ENCODE peak calls at places on chromosome 10, in four cellular contexts. L, T, N and I are unnamed samples.

GRCh38 chr10:22670796-22671195 is 43.6 kb downstream of the PIP4K2A start:
- DNase-seq in L (no peak), T (no peak), N (peak), I (no peak)

GRCh38 chr10:102770108-102770482 is 26.3 kb downstream of the WBP1L start:
- DNase-seq in L (no peak), T (no peak), N (no peak), I (no peak)

GRCh38 chr10:13087986-13088618 is 11.9 kb upstream of the OPTN start:
- DNase-seq in L (no peak), T (no peak), N (peak), I (no peak)

GRCh38 chr10:8758029-8758428 is 703.5 kb downstream of the GATA3 start:
- DNase-seq in L (no peak), T (no peak), N (no peak), I (no peak)

GRCh38 chr10:106957825-106958581 is 206.5 kb downstream of the SORCS1 start:
- DNase-seq in L (no peak), T (no peak), N (no peak), I (no peak)

GRCh38 chr10:13560597-13560996 is 26.2 kb upstream of the PRPF18 start:
- DNase-seq in L (no peak), T (no peak), N (peak), I (no peak)

GRCh38 chr10:22345301-22346086 is at the start of gene SPAG6:
- DNase-seq in L (peak), T (no peak), N (no peak), I (no peak)

GRCh38 chr10:74174533-74174932 is 23.5 kb downstream of the ADK start:
- DNase-seq in L (peak), T (no peak), N (no peak), I (no peak)

GRCh38 chr10:4812952-4813351 is 13.1 kb upstream of the AKR1E2 start:
- DNase-seq in L (peak), T (peak), N (peak), I (no peak)

GRCh38 chr10:125049216-125049903 is 107.4 kb downstream of the ZRANB1 start:
- DNase-seq in L (no peak), T (peak), N (no peak), I (no peak)

GRCh38 chr10:42976353-42977031 is 100.4 kb upstream of the RET start:
- DNase-seq in L (no peak), T (no peak), N (no peak), I (no peak)

GRCh38 chr10:97788552-97789442 is 17.0 kb upstream of the SFRP5 start:
- DNase-seq in L (peak), T (no peak), N (no peak), I (no peak)

GRCh38 chr10:80540136-80540535 is 2.4 kb downstream of the SH2D4B start:
- DNase-seq in L (no peak), T (no peak), N (no peak), I (no peak)

GRCh38 chr10:44878704-44879530 is 32.2 kb upstream of the TMEM72 start:
- DNase-seq in L (peak), T (peak), N (peak), I (peak)

GRCh38 chr10:119531067-119531466 is 11.5 kb downstream of the RGS10 start:
- DNase-seq in L (no peak), T (no peak), N (peak), I (no peak)
- H3K27ac ChIP-seq in L (no peak), T (no peak), N (peak), I (no peak)

DNA sequence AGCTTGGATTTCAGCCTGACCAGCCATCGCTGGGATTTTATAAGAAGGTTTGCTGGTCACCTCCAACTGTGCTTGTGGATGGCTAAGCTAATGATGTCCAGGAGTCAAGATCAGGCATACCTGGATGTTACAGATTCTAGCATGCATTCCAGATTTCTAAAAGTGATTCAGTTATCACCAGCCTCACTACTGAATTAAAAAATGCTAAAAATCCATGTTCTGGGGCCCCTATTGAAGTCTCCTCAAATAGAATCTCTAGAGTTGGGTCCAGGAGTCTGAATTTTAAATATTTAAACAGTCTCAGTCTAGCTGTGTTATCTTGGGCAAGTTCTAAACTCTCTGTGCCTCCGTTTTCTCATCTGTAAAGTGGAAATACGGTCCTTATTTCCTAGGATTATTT is 5.0 kb downstream of the ARID5B start:
- DNase-seq in L (no peak), T (no peak), N (no peak), I (no peak)
- H3K27ac ChIP-seq in L (no peak), T (no peak), N (no peak), I (no peak)

DNA sequence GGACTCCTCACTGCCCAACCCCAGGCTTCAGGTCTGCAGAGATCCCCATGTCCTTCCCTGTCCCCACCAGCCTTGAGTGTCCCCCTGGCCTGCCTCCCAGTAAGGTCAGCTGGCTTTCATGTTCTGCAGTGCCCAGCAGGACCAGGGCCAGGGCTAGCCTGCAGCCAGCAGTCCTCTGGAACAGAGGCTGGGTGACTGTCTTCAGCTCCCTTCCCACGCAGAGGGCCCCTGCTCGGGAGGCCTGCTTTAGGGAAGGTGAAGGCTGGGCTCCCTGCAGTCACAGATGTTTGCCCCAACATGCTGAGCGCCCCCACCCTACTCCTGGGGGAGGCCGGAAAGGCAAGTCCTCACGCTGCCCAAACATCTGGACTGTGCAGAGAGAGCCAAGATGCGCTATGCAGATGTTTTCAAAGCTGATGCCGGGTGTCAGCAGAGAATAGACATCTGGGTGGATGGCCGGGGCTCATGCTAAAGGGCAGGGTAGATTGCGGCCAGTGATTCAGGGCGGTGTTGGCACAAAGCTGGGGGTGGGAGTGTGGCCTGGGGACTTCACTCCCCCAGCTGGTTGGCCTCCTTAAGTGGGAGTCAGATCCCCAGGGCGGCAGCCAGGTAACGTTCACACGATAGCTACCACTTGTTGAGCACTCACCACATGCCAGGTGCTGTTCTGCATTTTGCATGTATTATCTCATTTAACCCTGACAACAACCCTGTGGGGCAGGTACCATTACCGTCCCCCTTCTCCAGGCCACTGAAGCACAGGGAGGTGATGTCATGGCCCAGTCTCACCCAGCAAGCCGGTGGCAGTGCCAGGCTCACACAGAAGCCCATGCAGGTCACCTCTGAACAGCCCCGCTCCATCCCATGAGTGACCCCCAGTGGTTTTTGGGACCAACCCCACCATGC is 71.2 kb upstream of the COL13A1 start:
- DNase-seq in L (peak), T (no peak), N (peak), I (no peak)
- H3K27ac ChIP-seq in L (no peak), T (no peak), N (peak), I (no peak)

GRCh38 chr10:88064608-88065383 is 201.4 kb downstream of the PTEN start:
- DNase-seq in L (peak), T (no peak), N (peak), I (no peak)

GRCh38 chr10:88060762-88061161 is 197.3 kb downstream of the PTEN start:
- DNase-seq in L (no peak), T (no peak), N (no peak), I (no peak)

GRCh38 chr10:88062798-88063472 is 199.5 kb downstream of the PTEN start:
- DNase-seq in L (no peak), T (peak), N (peak), I (no peak)

GRCh38 chr10:88063861-88064521 is 200.6 kb downstream of the PTEN start:
- DNase-seq in L (no peak), T (no peak), N (no peak), I (no peak)

DNA sequence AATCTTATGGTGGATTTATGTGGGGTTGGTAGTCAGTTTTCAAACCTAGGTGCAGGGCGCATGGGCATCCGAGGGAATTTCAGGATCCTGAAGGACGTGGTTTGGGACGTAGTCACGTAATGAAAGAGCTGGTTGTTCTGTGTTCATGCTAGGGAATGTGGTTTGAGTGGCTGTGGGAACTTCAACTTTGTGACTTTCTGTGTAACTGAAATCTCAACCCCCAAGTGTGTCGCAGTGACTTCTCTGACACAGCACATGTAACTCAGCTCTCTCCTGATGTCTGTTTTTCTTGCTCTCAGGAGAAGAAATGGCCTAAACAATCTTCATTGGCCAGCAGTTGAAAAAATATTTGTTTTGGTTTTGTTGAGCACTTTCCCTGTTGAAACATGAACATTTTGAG is 199.0 kb downstream of the PTEN start:
- DNase-seq in L (no peak), T (no peak), N (peak), I (no peak)
- H3K27ac ChIP-seq in L (peak), T (no peak), N (peak), I (peak)

GRCh38 chr10:104067525-104067924 is 18.2 kb downstream of the COL17A1 start:
- DNase-seq in L (peak), T (no peak), N (no peak), I (no peak)
- H3K27ac ChIP-seq in L (peak), T (no peak), N (no peak), I (no peak)

DNA sequence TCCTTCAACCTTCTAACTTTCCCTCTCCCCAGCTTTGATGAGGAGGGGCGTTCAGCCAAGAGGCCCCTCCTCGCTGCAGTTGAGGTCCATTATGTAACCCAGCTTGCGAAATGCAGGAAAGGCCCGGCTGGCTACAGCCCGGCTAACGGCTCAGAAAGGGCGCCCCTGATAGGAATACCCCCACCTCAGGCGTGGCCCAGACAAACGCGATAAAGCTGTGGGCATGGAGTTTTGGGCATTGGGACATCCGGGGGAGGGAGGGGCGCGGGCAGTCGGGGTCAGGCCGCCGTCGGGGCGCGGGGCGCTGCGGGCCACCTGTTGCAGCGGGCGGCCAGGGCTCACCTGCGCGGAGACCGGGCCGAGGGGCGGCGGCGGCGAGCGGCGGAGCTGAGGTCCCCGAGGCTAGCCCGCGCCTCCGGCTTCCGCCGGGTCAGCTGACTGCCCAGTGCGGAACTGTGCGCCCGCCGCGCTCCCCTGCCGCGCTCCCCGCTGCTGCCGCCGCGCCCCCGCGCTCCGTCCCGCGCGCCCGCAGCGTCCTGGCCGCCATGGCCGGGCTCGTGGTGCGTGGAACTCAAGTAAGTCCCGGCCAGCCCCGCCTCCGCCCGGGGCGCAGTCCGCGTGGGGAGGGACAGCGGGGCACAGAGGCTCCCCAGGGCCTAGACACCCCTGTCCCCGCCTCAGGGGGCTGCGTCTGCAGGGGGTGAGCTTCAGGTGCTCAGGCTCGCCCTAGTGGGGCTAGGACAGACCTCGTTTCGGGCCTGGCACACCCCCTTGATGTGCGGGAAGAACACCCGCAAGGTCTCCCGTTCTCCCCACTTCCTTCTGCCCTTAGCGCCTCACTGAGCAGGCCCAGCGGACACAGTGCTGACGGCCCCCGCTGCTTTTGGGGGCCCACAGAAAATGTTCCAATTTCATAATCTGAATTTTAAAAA is at the start of gene LRMDA:
- DNase-seq in L (peak), T (no peak), N (no peak), I (no peak)
- H3K27ac ChIP-seq in L (peak), T (no peak), N (no peak), I (peak)

DNA sequence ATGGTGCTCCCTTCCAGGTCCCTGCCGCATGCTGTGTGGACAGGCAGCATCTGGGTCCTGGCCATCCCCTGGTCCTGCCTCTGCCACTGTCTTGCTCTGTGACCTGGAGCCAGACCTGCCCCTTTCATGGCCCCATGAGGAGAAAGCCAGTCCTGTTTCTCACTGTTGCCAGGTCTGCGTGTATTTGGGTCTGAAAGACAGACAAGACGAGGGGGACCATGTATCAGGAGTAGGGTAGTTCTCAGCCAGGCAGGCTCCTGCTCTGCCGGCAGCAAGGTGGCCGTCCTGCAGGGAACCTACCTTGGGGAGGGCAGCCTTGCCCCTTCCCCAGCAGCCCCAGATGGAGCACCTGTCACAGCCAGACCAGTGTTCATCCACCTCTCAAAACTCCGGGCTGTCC is 115.8 kb upstream of the PCBD1 start:
- DNase-seq in L (no peak), T (no peak), N (no peak), I (no peak)
- H3K27ac ChIP-seq in L (no peak), T (no peak), N (no peak), I (no peak)